ENCODE peak calls at places on chromosomes 2 and 18, in seven cellular contexts. K is effector memory CD4-positive, alpha-beta T cell; D is cardiac muscle cell; C is heart left ventricle; V is NCI-H1048; W is stimulated activated CD8-positive, alpha-beta memory T cell treated with anti-CD3 and anti-CD28 coated beads, Interleukin-4, amount 100 ng/mL, for 48 hours; Z is NAMALWA. J is an unnamed sample.

GRCh38 chr18:34493099-34493544 is 217.0 kb upstream of the DTNA start:
- DNase-seq in K (no peak), D (peak; percentile 71), C (peak; percentile 87), V (peak; percentile 9), W (peak; percentile 46), Z (no peak), J (peak; percentile 92)

GRCh38 chr2:183037660-183038340 is 457 bp downstream of the NCKAP1 start:
- DNase-seq in K (no peak), D (no peak), C (peak; percentile 51), V (no peak), W (peak; percentile 50), Z (no peak), J (no peak)

GRCh38 chr2:69617744-69618143 is 25.8 kb downstream of the AAK1 start:
- DNase-seq in K (no peak), D (no peak), C (no peak), V (no peak), W (no peak), Z (no peak), J (no peak)

GRCh38 chr18:8396244-8396643 is 213.0 kb upstream of the RAB12 start:
- DNase-seq in K (no peak), D (no peak), C (no peak), V (no peak), W (no peak), Z (no peak), J (peak; percentile 63)

GRCh38 chr2:44053456-44053855 is 57.7 kb upstream of the LRPPRC start:
- DNase-seq in K (no peak), D (no peak), C (no peak), V (no peak), W (no peak), Z (no peak), J (no peak)

GRCh38 chr2:239294571-239295054 is 106.2 kb downstream of the HDAC4 start:
- DNase-seq in K (no peak), D (no peak), C (no peak), V (no peak), W (no peak), Z (no peak), J (no peak)

GRCh38 chr2:223148516-223148915 is 96.5 kb downstream of the KCNE4 start:
- DNase-seq in K (no peak), D (no peak), C (no peak), V (no peak), W (no peak), Z (no peak), J (no peak)

GRCh38 chr2:200428961-200429665 is 80.8 kb downstream of the KCTD18 start:
- DNase-seq in K (no peak), D (no peak), C (no peak), V (no peak), W (no peak), Z (no peak), J (no peak)

GRCh38 chr2:207633686-207634085 is 8.5 kb upstream of the METTL21A start:
- DNase-seq in K (no peak), D (no peak), C (no peak), V (no peak), W (no peak), Z (no peak), J (no peak)

GRCh38 chr2:238921259-238921658 is 73.4 kb downstream of the TWIST2 start:
- DNase-seq in K (no peak), D (no peak), C (peak; percentile 16), V (no peak), W (no peak), Z (no peak), J (no peak)

GRCh38 chr2:134207589-134208209 is 46.2 kb upstream of the MGAT5 start:
- DNase-seq in K (peak; percentile 36), D (peak; percentile 46), C (peak; percentile 60), V (no peak), W (peak; percentile 71), Z (peak; percentile 71), J (peak; percentile 53)

GRCh38 chr2:202721621-202722020 is 86.9 kb downstream of the FAM117B start:
- DNase-seq in K (no peak), D (peak; percentile 16), C (no peak), V (no peak), W (no peak), Z (no peak), J (peak; percentile 16)

J was measured in left kidney.